ENCODE peak calls at places on chromosomes 4 and X, in five cellular contexts. U, B, I, S and P are unnamed samples.

GRCh38 chr4:101086801-101087586 is 260.3 kb downstream of the PPP3CA start:
- DNase-seq in B (no peak), S (no peak), U (peak; percentile 56), I (no peak), P (no peak)

GRCh38 chr4:5619913-5620625 is 88.3 kb downstream of the EVC2 start:
- DNase-seq in I (no peak), B (no peak), U (no peak), S (no peak), P (no peak)

GRCh38 chr4:162131256-162131655 is 32.5 kb downstream of the FSTL5 start:
- DNase-seq in S (peak; percentile 7), I (no peak), B (no peak), U (no peak), P (no peak)

GRCh38 chr4:153362184-153362583 is 17.7 kb downstream of the MND1 start:
- DNase-seq in I (no peak), S (no peak), B (no peak), U (no peak), P (no peak)

GRCh38 chrX:132957211-132958085 is 981 bp downstream of the HS6ST2 start:
- DNase-seq in U (peak; percentile 66), S (peak; percentile 6), I (no peak), B (no peak), P (no peak)

GRCh38 chr4:145766273-145766672 is 86.3 kb downstream of the C4orf51 start:
- DNase-seq in B (no peak), I (no peak), S (no peak), U (no peak), P (no peak)

GRCh38 chrX:110143454-110144210 is 140.7 kb downstream of the TMEM164 start:
- DNase-seq in B (no peak), S (no peak), U (no peak), I (no peak), P (no peak)

GRCh38 chrX:15277594-15277993 is 7.7 kb upstream of the ASB9 start:
- DNase-seq in S (no peak), U (no peak), B (no peak), I (no peak), P (no peak)

GRCh38 chr4:113998531-113998930 is 19.1 kb upstream of the ARSJ start:
- DNase-seq in I (no peak), B (no peak), U (no peak), S (no peak), P (no peak)

DNA sequence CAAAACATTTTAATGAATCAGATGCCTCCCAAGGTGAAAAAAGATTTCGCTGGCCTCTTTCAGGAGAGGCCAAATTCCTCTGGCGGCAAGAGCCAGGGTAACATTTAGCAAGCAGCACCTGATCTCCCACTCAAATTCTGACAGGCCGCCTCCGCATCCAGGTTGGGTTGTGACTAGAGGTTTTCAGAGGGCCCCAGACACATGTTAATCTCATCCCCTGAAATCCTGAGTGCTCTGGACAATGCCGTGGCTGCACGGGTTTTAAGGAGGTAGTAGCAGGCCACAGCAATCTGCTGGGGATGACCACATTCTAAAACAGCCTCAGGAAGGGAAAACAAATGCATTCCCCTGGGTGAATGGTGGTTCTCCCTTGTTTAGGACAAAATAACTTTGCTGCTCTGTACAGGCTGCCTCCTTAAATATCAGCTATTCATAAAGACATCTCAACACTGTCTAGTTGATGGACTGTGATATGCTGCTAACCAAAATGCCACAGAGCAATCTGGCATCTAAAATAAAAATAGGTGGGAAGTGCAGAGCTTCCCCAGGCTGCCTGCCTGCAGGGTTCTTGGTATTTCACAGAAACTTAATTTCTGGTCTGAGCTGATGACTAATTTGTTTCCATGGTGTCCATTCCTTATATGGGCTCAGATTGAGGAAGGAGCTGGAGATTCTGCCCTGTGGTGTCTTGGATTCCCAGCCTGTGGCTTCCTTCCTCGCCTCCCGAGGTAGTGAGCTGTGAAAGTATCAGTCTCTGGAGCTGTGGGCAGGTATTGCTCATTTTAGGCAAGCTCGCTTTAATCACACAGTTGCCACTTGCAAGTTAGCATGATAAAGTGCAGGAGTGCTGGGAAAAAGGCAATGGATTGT is 202.1 kb downstream of the DCLK2 start:
- DNase-seq in U (no peak), S (peak; percentile 40), I (no peak), B (no peak), P (no peak)
- H3K4me3 ChIP-seq in U (no peak overlapping the region), S (no peak overlapping the region), I (no peak overlapping the region), B (no peak overlapping the region), P (no peak overlapping the region)

GRCh38 chrX:17025903-17026302 is 79.4 kb downstream of the REPS2 start:
- DNase-seq in S (no peak), I (no peak), U (no peak), B (no peak), P (no peak)

GRCh38 chrX:17030092-17030491 is 83.6 kb downstream of the REPS2 start:
- DNase-seq in U (no peak), S (no peak), I (no peak), B (no peak), P (no peak)

GRCh38 chrX:17030580-17031285 is 84.3 kb downstream of the REPS2 start:
- DNase-seq in U (no peak), I (no peak), B (no peak), S (no peak), P (no peak)

GRCh38 chrX:17027931-17028330 is 81.5 kb downstream of the REPS2 start:
- DNase-seq in U (no peak), I (no peak), S (no peak), B (no peak), P (no peak)

DNA sequence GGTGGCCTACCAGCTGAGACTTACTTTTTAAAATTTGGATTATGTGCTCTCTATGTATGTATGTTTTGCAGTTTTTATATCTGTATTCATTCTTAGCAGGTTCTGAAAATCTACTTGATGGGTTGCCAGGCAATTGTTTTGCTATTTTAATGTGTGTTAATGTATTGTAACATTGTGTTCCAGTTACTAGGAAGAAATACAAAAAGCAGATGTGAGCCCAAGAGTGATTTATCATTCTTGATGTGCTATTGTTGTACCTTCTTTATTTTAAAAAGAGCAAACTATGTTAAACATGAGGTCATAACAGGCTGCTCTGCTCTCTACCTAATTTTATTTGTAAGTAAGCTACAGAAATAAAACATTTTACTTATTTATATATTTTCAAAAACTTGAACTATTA is 81.9 kb downstream of the REPS2 start:
- DNase-seq in B (no peak), U (no peak), I (no peak), S (no peak), P (no peak)
- TF ChIP-seq POLR2AphosphoS5 in B (no peak), U (no peak), I (no peak), S (no peak), P (no peak)

DNA sequence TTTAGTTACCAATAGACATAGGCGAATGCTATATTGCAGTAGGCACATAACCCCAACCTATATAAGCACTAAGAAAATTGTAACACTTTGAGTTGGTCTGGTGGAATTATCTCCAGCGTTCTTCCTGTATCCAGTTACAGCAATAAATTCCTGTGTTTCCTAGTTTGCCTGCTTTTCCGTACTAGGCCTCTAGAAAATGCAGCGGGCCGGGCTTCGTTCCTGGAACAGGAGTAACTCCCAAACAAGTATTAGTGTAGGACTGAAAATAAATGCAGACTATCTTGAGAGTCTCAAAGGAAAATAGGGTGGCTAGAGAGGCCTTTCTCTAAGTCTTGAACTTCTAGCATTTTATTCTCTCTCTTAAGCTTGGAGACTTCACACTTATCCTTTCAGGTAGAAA is 159.8 kb downstream of the OR13H1 start:
- DNase-seq in U (no peak), I (no peak), S (no peak), B (no peak), P (no peak)
- H3K4me3 ChIP-seq in U (no peak overlapping the region), I (no peak overlapping the region), S (no peak overlapping the region), B (peak overlapping the region; percentile 83), P (peak overlapping the region; percentile 47)

GRCh38 chrX:126701380-126701779 is 118.1 kb upstream of the PRR32 start:
- DNase-seq in I (no peak), B (no peak), U (no peak), S (no peak), P (no peak)
- TF ChIP-seq POLR2AphosphoS5 in I (no peak), B (no peak), U (no peak), S (no peak), P (no peak)

GRCh38 chrX:2928127-2928582 is 984 bp downstream of the ARSD start:
- DNase-seq in U (peak; percentile 89), S (peak; percentile 62), I (peak; percentile 65), B (no peak), P (peak; percentile 88)
- H3K4me3 ChIP-seq in U (no peak overlapping the region), S (peak overlapping the region; percentile 24), I (peak overlapping the region; percentile 24), B (peak overlapping the region; percentile 45), P (peak overlapping the region; percentile 83)

DNA sequence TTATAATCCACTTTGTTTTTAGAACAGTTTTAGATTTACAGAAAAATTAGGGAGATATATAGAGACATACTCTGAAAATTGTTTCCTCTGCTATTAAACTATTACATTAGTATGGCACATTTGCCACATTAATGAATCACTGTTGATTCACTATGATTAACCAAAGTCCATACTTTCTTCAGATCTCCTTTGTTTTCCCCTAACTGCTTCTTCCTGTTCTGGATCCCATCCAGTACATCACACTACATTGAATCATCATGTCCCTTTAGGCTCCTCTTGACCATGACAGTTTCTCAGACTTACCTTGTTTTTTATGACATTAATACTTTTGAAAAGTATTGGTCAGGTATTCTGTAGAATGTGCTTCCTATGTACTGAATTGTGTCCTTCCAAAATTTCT is 109.2 kb upstream of the EDNRA start:
- DNase-seq in B (peak; percentile 46), U (no peak), I (no peak), S (peak; percentile 60), P (no peak)
- TF ChIP-seq POLR2AphosphoS5 in B (no peak), U (no peak), I (no peak), S (no peak), P (no peak)

GRCh38 chr4:664713-665231 is 9.3 kb downstream of the ATP5ME start:
- DNase-seq in I (no peak), U (peak; percentile 76), B (no peak), S (no peak), P (no peak)
- H3K4me3 ChIP-seq in I (no peak overlapping the region), U (no peak overlapping the region), B (no peak overlapping the region), S (no peak overlapping the region), P (peak overlapping the region; percentile 71)

GRCh38 chr4:7045553-7045952 is 2.4 kb downstream of the TADA2B start:
- DNase-seq in U (no peak), I (no peak), S (no peak), B (no peak), P (peak; percentile 77)
- TF ChIP-seq POLR2AphosphoS5 in U (no peak), I (no peak), S (no peak), B (no peak), P (no peak)

DNA sequence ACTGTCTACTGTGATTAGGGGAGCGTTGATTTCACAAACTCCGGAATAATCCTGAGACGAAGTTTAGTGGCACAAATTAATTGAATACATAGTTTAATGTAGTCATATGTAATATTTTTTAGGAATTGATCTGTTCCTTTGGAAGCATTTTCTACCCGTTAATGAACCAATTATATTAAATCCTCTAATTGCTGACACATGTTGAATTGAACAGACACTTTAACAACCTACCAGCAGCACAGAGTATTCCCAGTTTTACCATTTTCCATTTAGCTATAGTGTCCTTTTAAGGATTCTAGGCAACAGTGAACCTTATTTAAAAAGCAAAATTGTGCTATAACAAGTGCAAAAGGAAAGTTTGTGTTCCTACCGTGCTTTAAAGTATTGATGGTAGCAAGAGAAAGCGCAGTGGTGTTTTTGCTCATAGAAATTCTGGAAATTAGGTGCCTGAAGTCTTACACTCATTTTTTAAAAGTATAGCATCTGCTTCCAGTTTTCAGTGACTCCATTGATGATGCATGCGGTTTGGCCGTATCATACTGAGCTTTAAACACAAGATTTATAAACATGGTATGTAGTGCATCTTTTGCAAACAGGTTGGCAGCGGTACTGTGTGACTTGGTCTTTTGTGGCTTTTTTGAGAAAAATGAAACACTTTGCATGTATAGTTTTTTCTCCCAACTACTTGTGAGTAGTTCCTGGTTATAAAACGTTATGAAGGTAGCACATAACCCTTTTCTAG is 1.8 kb downstream of the DDX3X start:
- DNase-seq in B (no peak), I (no peak), S (no peak), U (no peak), P (no peak)
- H3K4me3 ChIP-seq in B (peak overlapping the region; percentile 59), I (peak overlapping the region; percentile 85), S (peak overlapping the region; percentile 87), U (peak overlapping the region; percentile 51), P (peak overlapping the region; percentile 61)